ENCODE peak calls at places on chromosomes 13 and 19, in four cellular contexts. One of them, this sample, is unnamed.

GRCh38 chr19:5828661-5829566 is 10.6 kb downstream of the FUT6 start:
- DNase-seq in H1: peak
- DNase-seq in HepG2: no peak
- DNase-seq in K562: peak
- DNase-seq in this sample: peak

GRCh38 chr19:40791996-40792395 is 7.0 kb upstream of the EGLN2 start:
- DNase-seq in H1: no peak
- DNase-seq in HepG2: no peak
- DNase-seq in K562: no peak
- DNase-seq in this sample: no peak

GRCh38 chr19:18428837-18429674 is 8.9 kb downstream of the ISYNA1 start:
- DNase-seq in H1: peak
- DNase-seq in HepG2: no peak
- DNase-seq in K562: peak
- DNase-seq in this sample: peak

GRCh38 chr13:34019870-34020269 is 201.9 kb downstream of the RFC3 start:
- DNase-seq in H1: no peak
- DNase-seq in HepG2: peak
- DNase-seq in K562: no peak
- DNase-seq in this sample: no peak

GRCh38 chr13:36475468-36475867 is 43.2 kb downstream of the CCNA1 start:
- DNase-seq in H1: no peak
- DNase-seq in HepG2: peak
- DNase-seq in K562: peak
- DNase-seq in this sample: peak

GRCh38 chr19:36686365-36687213 is 823 bp upstream of the ZNF567 start:
- DNase-seq in H1: peak
- DNase-seq in HepG2: no peak
- DNase-seq in K562: no peak
- DNase-seq in this sample: no peak

GRCh38 chr19:9323919-9324583 is at the start of gene ZNF559:
- DNase-seq in H1: peak
- DNase-seq in HepG2: peak
- DNase-seq in K562: peak
- DNase-seq in this sample: peak

GRCh38 chr19:18058208-18059009 is 28.3 kb downstream of the IL12RB1 start:
- DNase-seq in H1: peak
- DNase-seq in HepG2: peak
- DNase-seq in K562: peak
- DNase-seq in this sample: peak

GRCh38 chr19:55581828-55582223 is 1.2 kb upstream of the ZNF579 start:
- DNase-seq in H1: no peak
- DNase-seq in HepG2: peak
- DNase-seq in K562: no peak
- DNase-seq in this sample: no peak

GRCh38 chr13:70339738-70340137 is 231.5 kb upstream of the KLHL1 start:
- DNase-seq in H1: peak
- DNase-seq in HepG2: peak
- DNase-seq in K562: peak
- DNase-seq in this sample: peak

GRCh38 chr13:111387945-111388600 is 67.6 kb downstream of the TEX29 start:
- DNase-seq in H1: no peak
- DNase-seq in HepG2: no peak
- DNase-seq in K562: no peak
- DNase-seq in this sample: no peak
- TF ChIP-seq JUN in H1: no peak
- TF ChIP-seq JUN in HepG2: no peak
- TF ChIP-seq JUN in K562: no peak
- TF ChIP-seq JUN in this sample: no peak

DNA sequence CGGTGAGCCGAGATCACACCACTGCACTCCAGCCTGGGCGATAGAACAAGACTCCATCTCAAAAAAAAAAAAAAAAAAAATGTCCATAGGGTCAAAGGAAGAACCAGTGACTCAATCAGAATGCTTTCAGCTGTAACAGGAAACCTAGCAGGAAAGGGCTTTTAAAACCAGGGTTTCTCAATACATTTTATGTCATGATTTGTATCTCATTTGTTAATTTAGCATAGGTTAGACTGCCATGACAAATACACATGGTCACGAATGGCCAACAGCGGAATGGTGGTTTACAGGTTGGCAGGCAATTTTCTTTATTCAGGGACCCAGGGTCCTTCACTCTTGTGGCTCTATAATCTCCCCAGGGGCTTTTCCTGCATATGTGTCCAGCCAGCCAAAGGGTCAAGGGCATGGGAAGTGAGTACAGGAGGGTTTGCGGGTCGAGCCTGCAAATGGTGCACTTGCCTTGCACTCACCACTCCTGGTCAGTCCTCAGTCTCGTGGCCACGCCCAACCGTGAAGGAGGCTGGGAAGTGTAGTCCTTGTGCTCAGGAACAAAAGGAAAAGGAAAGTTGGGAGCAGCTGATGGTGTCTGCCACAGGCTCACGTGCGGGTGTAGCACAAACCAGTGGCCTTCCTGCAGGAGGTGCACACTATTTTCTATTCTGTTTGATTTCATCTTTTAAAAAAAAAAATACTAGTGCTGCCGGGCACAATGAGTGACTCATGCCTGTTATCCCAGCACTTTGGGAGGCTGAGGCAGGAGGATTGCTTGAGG is 14.8 kb downstream of the DHX34 start:
- DNase-seq in H1: no peak
- DNase-seq in HepG2: no peak
- DNase-seq in K562: peak
- DNase-seq in this sample: peak
- TF ChIP-seq CREB1 in H1: no peak
- TF ChIP-seq CREB1 in HepG2: no peak
- TF ChIP-seq CREB1 in K562: no peak
- TF ChIP-seq CREB1 in this sample: no peak

GRCh38 chr19:46637224-46637623 is 1.2 kb upstream of the GNG8 start:
- DNase-seq in H1: no peak
- DNase-seq in HepG2: no peak
- DNase-seq in K562: no peak
- DNase-seq in this sample: no peak

GRCh38 chr19:46633130-46633529 is 2.9 kb downstream of the GNG8 start:
- DNase-seq in H1: no peak
- DNase-seq in HepG2: no peak
- DNase-seq in K562: peak
- DNase-seq in this sample: no peak

GRCh38 chr19:46635920-46636761 is at the start of gene GNG8:
- DNase-seq in H1: peak
- DNase-seq in HepG2: no peak
- DNase-seq in K562: peak
- DNase-seq in this sample: peak

GRCh38 chr19:46634045-46634655 is 1.9 kb downstream of the GNG8 start:
- DNase-seq in H1: peak
- DNase-seq in HepG2: no peak
- DNase-seq in K562: peak
- DNase-seq in this sample: peak

DNA sequence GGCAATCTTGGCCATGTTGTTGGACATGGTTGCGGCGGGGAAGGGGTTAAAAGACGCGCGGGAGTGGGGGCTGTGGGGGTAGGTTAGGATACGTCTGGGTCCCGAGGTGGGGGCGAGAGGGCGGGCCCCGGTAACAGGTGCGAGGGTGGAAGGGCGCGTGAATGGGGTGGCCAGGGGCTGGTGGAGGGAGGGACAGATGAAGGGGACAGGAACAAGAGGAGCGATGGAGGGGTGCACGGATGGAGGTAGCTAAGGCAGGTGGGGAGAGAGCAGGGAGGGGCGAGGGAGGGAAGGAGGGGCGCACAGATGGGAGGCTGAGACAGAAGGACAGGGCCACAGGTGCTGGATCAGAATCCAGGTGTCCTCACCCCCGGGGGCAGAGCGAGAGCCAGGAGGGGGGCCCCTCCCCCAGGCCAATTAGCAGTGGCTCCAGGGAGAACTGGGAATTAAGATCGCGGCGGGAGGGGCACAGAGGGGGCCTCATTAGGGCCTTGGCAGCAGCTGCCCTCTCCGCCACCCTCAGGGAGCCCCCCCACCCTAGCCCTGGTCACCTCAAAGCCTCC is 1.3 kb downstream of the GNG8 start:
- DNase-seq in H1: no peak
- DNase-seq in HepG2: no peak
- DNase-seq in K562: no peak
- DNase-seq in this sample: peak
- TF ChIP-seq JUN in H1: no peak
- TF ChIP-seq JUN in HepG2: no peak
- TF ChIP-seq JUN in K562: no peak
- TF ChIP-seq JUN in this sample: no peak

GRCh38 chr13:114119196-114119595 is 13.2 kb downstream of the RASA3 start:
- DNase-seq in H1: no peak
- DNase-seq in HepG2: peak
- DNase-seq in K562: no peak
- DNase-seq in this sample: peak

GRCh38 chr13:114118763-114119123 is 13.7 kb downstream of the RASA3 start:
- DNase-seq in H1: no peak
- DNase-seq in HepG2: no peak
- DNase-seq in K562: no peak
- DNase-seq in this sample: no peak

GRCh38 chr13:114122591-114123211 is 9.7 kb downstream of the RASA3 start:
- DNase-seq in H1: no peak
- DNase-seq in HepG2: no peak
- DNase-seq in K562: no peak
- DNase-seq in this sample: no peak

GRCh38 chr13:114121496-114122466 is 10.6 kb downstream of the RASA3 start:
- DNase-seq in H1: no peak
- DNase-seq in HepG2: no peak
- DNase-seq in K562: no peak
- DNase-seq in this sample: no peak

DNA sequence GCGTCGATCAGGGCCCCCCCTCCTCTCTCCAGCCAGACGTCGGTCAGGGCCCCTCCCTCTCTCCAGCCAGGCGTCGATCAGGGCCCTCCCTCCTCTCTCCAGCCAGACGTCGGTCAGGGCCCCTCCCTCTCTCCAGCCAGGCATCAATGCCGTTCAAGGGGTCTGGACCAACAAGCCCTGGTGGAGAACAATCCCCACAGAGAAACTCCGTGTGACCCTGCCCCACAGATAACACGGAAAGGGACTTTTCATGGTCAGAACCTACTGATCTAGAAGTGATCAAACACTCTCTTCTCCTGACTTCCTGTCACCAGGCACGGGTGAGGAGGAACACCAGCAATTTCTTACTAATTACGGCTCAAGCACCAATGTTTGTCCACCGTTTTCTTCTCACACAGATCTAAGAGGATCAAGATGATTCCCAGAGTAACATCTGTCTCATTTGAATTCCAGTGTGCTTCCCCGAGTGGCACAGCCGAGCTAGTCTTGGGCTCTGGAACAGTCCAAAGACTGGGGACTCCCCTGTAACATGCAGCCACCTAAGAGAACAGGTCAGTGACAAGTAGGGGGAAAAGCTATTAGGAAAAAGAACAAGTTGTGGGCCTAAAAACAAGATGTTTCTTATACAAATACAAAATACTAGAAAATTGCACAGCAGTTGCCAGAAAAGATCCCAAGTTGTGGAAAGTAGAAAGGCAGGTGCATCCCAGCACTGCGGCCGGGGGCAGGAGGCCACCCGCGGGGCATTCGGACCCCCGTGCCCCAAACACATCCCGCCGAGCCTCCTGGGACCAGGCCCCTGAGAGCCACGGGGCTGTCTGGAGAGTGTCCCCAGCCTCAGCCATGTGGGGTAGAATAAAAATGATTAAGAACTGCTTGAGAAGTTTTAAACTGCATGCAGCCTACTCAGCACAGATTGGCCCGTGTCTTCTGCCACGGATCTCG is 11.7 kb downstream of the RASA3 start:
- DNase-seq in H1: no peak
- DNase-seq in HepG2: no peak
- DNase-seq in K562: no peak
- DNase-seq in this sample: no peak
- TF ChIP-seq CREB1 in H1: no peak
- TF ChIP-seq CREB1 in HepG2: no peak
- TF ChIP-seq CREB1 in K562: no peak
- TF ChIP-seq CREB1 in this sample: no peak

This sample was measured in WTC11.